ENCODE peak calls at places on chromosomes 13 and 19, in four cellular contexts. One of them, this sample, is unnamed. For H3K4me1, the result is how much of the 10 kb centered on the place peaks cover.

GRCh38 chr13:80297503-80297902 is 43.4 kb downstream of the SPRY2 start:
- DNase-seq in neural progenitor cell: no peak
- DNase-seq in osteoblast: no peak
- DNase-seq in OCI-LY7: no peak
- DNase-seq in this sample: no peak

GRCh38 chr13:31951215-31951678 is 80.3 kb upstream of the FRY start:
- DNase-seq in neural progenitor cell: no peak
- DNase-seq in osteoblast: no peak
- DNase-seq in OCI-LY7: no peak
- DNase-seq in this sample: no peak

GRCh38 chr19:33207040-33207620 is 13.0 kb downstream of the LRP3 start:
- DNase-seq in neural progenitor cell: no peak
- DNase-seq in osteoblast: peak
- DNase-seq in OCI-LY7: no peak
- DNase-seq in this sample: no peak

GRCh38 chr13:35499131-35500051 is 22.9 kb upstream of the MAB21L1 start:
- DNase-seq in neural progenitor cell: peak
- DNase-seq in osteoblast: no peak
- DNase-seq in OCI-LY7: no peak
- DNase-seq in this sample: no peak

GRCh38 chr19:52191374-52191773 is 1.5 kb downstream of the PPP2R1A start:
- DNase-seq in neural progenitor cell: no peak
- DNase-seq in osteoblast: no peak
- DNase-seq in OCI-LY7: peak
- DNase-seq in this sample: no peak

GRCh38 chr13:47798906-47799305 is 202.2 kb downstream of the SUCLA2 start:
- DNase-seq in neural progenitor cell: no peak
- DNase-seq in osteoblast: no peak
- DNase-seq in OCI-LY7: no peak
- DNase-seq in this sample: no peak

GRCh38 chr19:35490364-35490763 is at the start of gene KRTDAP:
- DNase-seq in neural progenitor cell: no peak
- DNase-seq in osteoblast: peak
- DNase-seq in OCI-LY7: no peak
- DNase-seq in this sample: no peak

GRCh38 chr13:114161644-114162532 is 17.2 kb upstream of the CFAP97D2 start:
- DNase-seq in neural progenitor cell: no peak
- DNase-seq in osteoblast: peak
- DNase-seq in OCI-LY7: no peak
- DNase-seq in this sample: no peak

GRCh38 chr13:28329395-28330158 is 165.4 kb downstream of the FLT1 start:
- DNase-seq in neural progenitor cell: peak
- DNase-seq in osteoblast: peak
- DNase-seq in OCI-LY7: no peak
- DNase-seq in this sample: no peak

GRCh38 chr13:30107536-30108136 is 199.7 kb downstream of the KATNAL1 start:
- DNase-seq in neural progenitor cell: no peak
- DNase-seq in osteoblast: no peak
- DNase-seq in OCI-LY7: no peak
- DNase-seq in this sample: no peak

GRCh38 chr13:23987331-23987730 is 90.0 kb upstream of the C1QTNF9B start:
- DNase-seq in neural progenitor cell: no peak
- DNase-seq in osteoblast: no peak
- DNase-seq in OCI-LY7: no peak
- DNase-seq in this sample: no peak

GRCh38 chr13:32530841-32531253 is 7.7 kb downstream of the N4BP2L2 start:
- DNase-seq in neural progenitor cell: no peak
- DNase-seq in osteoblast: peak
- DNase-seq in OCI-LY7: peak
- DNase-seq in this sample: no peak

GRCh38 chr13:97849305-97849704 is 104.2 kb upstream of the IPO5 start:
- DNase-seq in neural progenitor cell: peak
- DNase-seq in osteoblast: peak
- DNase-seq in OCI-LY7: peak
- DNase-seq in this sample: peak

GRCh38 chr19:46629546-46630025 is 4.7 kb upstream of the PTGIR start:
- DNase-seq in neural progenitor cell: no peak
- DNase-seq in osteoblast: no peak
- DNase-seq in OCI-LY7: no peak
- DNase-seq in this sample: no peak

GRCh38 chr19:17626456-17626855 is 61.7 kb downstream of the UNC13A start:
- DNase-seq in neural progenitor cell: no peak
- DNase-seq in osteoblast: peak
- DNase-seq in OCI-LY7: no peak
- DNase-seq in this sample: no peak

GRCh38 chr13:111007209-111007608 is 92.3 kb upstream of the ANKRD10 start:
- DNase-seq in neural progenitor cell: no peak
- DNase-seq in osteoblast: no peak
- DNase-seq in OCI-LY7: peak
- DNase-seq in this sample: no peak

GRCh38 chr13:44879452-44880058 is 109.7 kb downstream of the NUFIP1 start:
- DNase-seq in neural progenitor cell: no peak
- DNase-seq in osteoblast: peak
- DNase-seq in OCI-LY7: peak
- DNase-seq in this sample: peak

GRCh38 chr13:46142692-46143238 is 37.9 kb upstream of the CPB2 start:
- DNase-seq in neural progenitor cell: peak
- DNase-seq in osteoblast: no peak
- DNase-seq in OCI-LY7: no peak
- DNase-seq in this sample: no peak
- H2AFZ ChIP-seq in neural progenitor cell: no peak
- H2AFZ ChIP-seq in osteoblast: no peak
- H2AFZ ChIP-seq in OCI-LY7: no peak
- H2AFZ ChIP-seq in this sample: no peak

GRCh38 chr19:2077398-2077797 is 18.7 kb downstream of the MOB3A start:
- DNase-seq in neural progenitor cell: no peak
- DNase-seq in osteoblast: peak
- DNase-seq in OCI-LY7: no peak
- DNase-seq in this sample: no peak

GRCh38 chr19:2079865-2080301 is 16.2 kb downstream of the MOB3A start:
- DNase-seq in neural progenitor cell: no peak
- DNase-seq in osteoblast: peak
- DNase-seq in OCI-LY7: no peak
- DNase-seq in this sample: no peak

GRCh38 chr19:2076481-2077082 is 19.5 kb downstream of the MOB3A start:
- DNase-seq in neural progenitor cell: no peak
- DNase-seq in osteoblast: peak
- DNase-seq in OCI-LY7: no peak
- DNase-seq in this sample: no peak

GRCh38 chr19:2079076-2079864 is 16.9 kb downstream of the MOB3A start:
- DNase-seq in neural progenitor cell: no peak
- DNase-seq in osteoblast: peak
- DNase-seq in OCI-LY7: no peak
- DNase-seq in this sample: no peak

DNA sequence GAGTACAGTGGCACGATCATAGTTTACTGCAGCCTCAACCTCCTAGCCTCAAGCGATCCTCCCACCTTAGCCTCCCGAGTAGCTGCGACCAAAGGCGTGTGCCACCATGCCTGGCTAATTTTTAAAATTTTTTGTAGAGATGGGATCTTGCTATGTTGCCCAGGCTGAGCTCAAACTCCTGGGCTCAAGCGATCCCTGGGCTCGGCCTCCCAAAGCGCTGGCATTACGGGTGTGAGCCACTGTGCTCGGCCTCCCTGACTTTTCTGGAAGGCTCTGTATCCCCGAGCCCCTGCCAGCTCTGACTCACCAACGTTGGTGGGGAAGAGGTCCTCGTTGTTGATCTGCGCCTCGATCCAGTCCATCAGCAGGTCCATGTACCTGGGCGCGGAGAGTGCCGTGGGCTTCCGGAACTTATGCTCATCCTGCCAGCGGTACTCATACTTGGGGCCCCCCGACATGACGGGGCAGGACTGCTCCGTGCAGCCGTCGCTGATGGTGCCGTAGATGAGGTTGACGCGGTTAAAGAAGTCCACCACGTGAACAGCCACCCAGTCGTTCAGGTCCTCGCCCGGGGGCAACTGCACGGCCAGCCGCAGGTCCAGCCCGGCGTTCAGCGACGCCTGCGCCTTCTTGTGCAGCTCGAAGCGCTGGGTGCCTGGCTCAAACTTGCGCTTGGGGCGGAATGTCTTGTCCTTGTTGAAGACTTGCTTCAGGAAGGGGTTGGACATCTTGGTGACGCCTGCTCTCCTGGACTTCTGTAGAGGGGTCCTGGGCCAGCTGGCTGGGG is 18.1 kb downstream of the MOB3A start:
- DNase-seq in neural progenitor cell: no peak
- DNase-seq in osteoblast: peak
- DNase-seq in OCI-LY7: no peak
- DNase-seq in this sample: no peak
- H3K4me1 ChIP-seq in neural progenitor cell: under half
- H3K4me1 ChIP-seq in osteoblast: under half
- H3K4me1 ChIP-seq in OCI-LY7: under half
- H3K4me1 ChIP-seq in this sample: under half

GRCh38 chr19:44746946-44747738 is 1.4 kb upstream of the BCL3 start:
- DNase-seq in neural progenitor cell: peak
- DNase-seq in osteoblast: peak
- DNase-seq in OCI-LY7: peak
- DNase-seq in this sample: peak

GRCh38 chr19:44747739-44748425 is 626 bp upstream of the BCL3 start:
- DNase-seq in neural progenitor cell: peak
- DNase-seq in osteoblast: peak
- DNase-seq in OCI-LY7: no peak
- DNase-seq in this sample: no peak

GRCh38 chr19:44746616-44746945 is 1.9 kb upstream of the BCL3 start:
- DNase-seq in neural progenitor cell: no peak
- DNase-seq in osteoblast: no peak
- DNase-seq in OCI-LY7: no peak
- DNase-seq in this sample: no peak

GRCh38 chr19:44745887-44746600 is 2.5 kb upstream of the BCL3 start:
- DNase-seq in neural progenitor cell: no peak
- DNase-seq in osteoblast: no peak
- DNase-seq in OCI-LY7: no peak
- DNase-seq in this sample: no peak

GRCh38 chr19:44745386-44745831 is 3.1 kb upstream of the BCL3 start:
- DNase-seq in neural progenitor cell: peak
- DNase-seq in osteoblast: peak
- DNase-seq in OCI-LY7: no peak
- DNase-seq in this sample: peak
- H2AFZ ChIP-seq in neural progenitor cell: no peak
- H2AFZ ChIP-seq in osteoblast: no peak
- H2AFZ ChIP-seq in OCI-LY7: no peak
- H2AFZ ChIP-seq in this sample: no peak

GRCh38 chr19:22603518-22604440 is 30.3 kb upstream of the ZNF492 start:
- DNase-seq in neural progenitor cell: no peak
- DNase-seq in osteoblast: peak
- DNase-seq in OCI-LY7: no peak
- DNase-seq in this sample: no peak

GRCh38 chr19:22606212-22606553 is 27.9 kb upstream of the ZNF492 start:
- DNase-seq in neural progenitor cell: no peak
- DNase-seq in osteoblast: peak
- DNase-seq in OCI-LY7: no peak
- DNase-seq in this sample: no peak

GRCh38 chr19:22606954-22607652 is 27.0 kb upstream of the ZNF492 start:
- DNase-seq in neural progenitor cell: no peak
- DNase-seq in osteoblast: peak
- DNase-seq in OCI-LY7: no peak
- DNase-seq in this sample: no peak

GRCh38 chr19:22604571-22605274 is 29.4 kb upstream of the ZNF492 start:
- DNase-seq in neural progenitor cell: no peak
- DNase-seq in osteoblast: peak
- DNase-seq in OCI-LY7: no peak
- DNase-seq in this sample: no peak

GRCh38 chr19:22605275-22606211 is 28.6 kb upstream of the ZNF492 start:
- DNase-seq in neural progenitor cell: no peak
- DNase-seq in osteoblast: peak
- DNase-seq in OCI-LY7: no peak
- DNase-seq in this sample: no peak
- H3K4me1 ChIP-seq in neural progenitor cell: under half
- H3K4me1 ChIP-seq in osteoblast: under half
- H3K4me1 ChIP-seq in OCI-LY7: under half
- H3K4me1 ChIP-seq in this sample: under half

DNA sequence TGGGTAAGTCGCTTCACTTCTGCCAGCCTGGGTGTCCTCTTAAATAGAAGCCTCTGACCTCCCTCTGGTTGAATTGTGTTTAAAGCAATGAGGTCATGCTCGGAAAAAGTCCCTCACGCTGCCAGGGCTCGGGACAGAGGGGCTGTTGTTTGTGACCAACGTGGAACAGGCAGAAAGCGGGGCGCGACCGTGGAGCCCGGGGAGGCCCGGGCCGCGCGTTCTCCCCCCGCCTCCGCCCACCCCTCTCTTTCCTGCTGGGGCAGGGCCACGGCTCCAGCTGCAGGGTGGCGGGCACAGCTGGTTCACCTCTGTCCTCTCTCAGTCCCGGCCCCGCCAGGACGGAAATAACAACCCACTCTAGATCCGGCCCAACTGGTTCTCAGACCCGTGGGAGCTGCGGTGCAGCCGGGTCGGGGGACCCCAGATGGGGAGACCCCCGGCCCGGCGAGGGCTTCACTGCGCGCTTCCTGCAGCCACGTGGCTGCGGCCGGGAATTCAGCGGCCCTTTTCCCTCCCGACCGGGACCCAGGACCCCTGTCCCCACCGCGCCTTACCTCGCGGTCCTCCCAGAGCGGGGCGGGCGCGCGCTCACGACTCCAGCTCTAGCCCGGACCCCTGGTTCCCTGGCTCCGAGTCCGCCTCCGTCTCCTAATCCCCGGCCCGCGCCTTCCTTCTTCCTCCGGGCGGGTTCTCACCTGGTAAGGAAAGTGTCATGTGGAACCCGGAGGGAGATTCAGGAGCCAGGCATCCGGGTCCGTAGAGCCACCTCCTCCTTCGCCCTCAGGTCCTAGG is 1.9 kb downstream of the CDC42EP5 start:
- DNase-seq in neural progenitor cell: peak
- DNase-seq in osteoblast: peak
- DNase-seq in OCI-LY7: no peak
- DNase-seq in this sample: no peak
- H2AFZ ChIP-seq in neural progenitor cell: peak
- H2AFZ ChIP-seq in osteoblast: peak
- H2AFZ ChIP-seq in OCI-LY7: no peak
- H2AFZ ChIP-seq in this sample: no peak

GRCh38 chr13:41457589-41458186 is 338 bp downstream of the RGCC start:
- DNase-seq in neural progenitor cell: no peak
- DNase-seq in osteoblast: peak
- DNase-seq in OCI-LY7: peak
- DNase-seq in this sample: no peak

GRCh38 chr13:41456768-41457588 is at the start of gene RGCC:
- DNase-seq in neural progenitor cell: peak
- DNase-seq in osteoblast: peak
- DNase-seq in OCI-LY7: peak
- DNase-seq in this sample: peak

GRCh38 chr13:41459754-41460111 is 2.4 kb downstream of the RGCC start:
- DNase-seq in neural progenitor cell: no peak
- DNase-seq in osteoblast: no peak
- DNase-seq in OCI-LY7: peak
- DNase-seq in this sample: no peak

GRCh38 chr13:41458939-41459753 is 1.8 kb downstream of the RGCC start:
- DNase-seq in neural progenitor cell: peak
- DNase-seq in osteoblast: peak
- DNase-seq in OCI-LY7: peak
- DNase-seq in this sample: peak

GRCh38 chr13:41458187-41458938 is 1.0 kb downstream of the RGCC start:
- DNase-seq in neural progenitor cell: peak
- DNase-seq in osteoblast: peak
- DNase-seq in OCI-LY7: peak
- DNase-seq in this sample: no peak
- H3K4me1 ChIP-seq in neural progenitor cell: under half
- H3K4me1 ChIP-seq in osteoblast: under half
- H3K4me1 ChIP-seq in OCI-LY7: under half
- H3K4me1 ChIP-seq in this sample: under half